ENCODE peak calls at places on chromosome 9, in four cellular contexts. Q is prostate gland; G is EH; C is stimulated activated CD4-positive, alpha-beta T cell treated with anti-CD3 and anti-CD28 coated beads, Interleukin-4, amount 100 ng/mL, for 4 hours. Y is an unnamed sample.
A peak's percentile ranks its signal among the peaks of the same experiment; 100 is the strongest.

GRCh38 chr9:72577212-72577753 is 55.9 kb downstream of the TMC1 start:
- DNase-seq in Q (peak; percentile 60), G (peak; percentile 93), C (no peak), Y (no peak)

GRCh38 chr9:128683340-128684064 is 5.5 kb upstream of the SET start:
- DNase-seq in Q (peak; percentile 54), G (peak; percentile 52), C (no peak), Y (peak; percentile 62)

GRCh38 chr9:134670042-134670525 is 28.5 kb downstream of the COL5A1 start:
- DNase-seq in Q (no peak), G (peak; percentile 99), C (no peak), Y (no peak)

GRCh38 chr9:136856541-136857141 is 4.5 kb downstream of the MAMDC4 start:
- DNase-seq in Q (no peak), G (no peak), C (no peak), Y (no peak)

GRCh38 chr9:2622361-2623045 is 916 bp downstream of the VLDLR start:
- DNase-seq in Q (no peak), G (peak; percentile 43), C (no peak), Y (no peak)

GRCh38 chr9:37121881-37122280 is 1.5 kb downstream of the ZCCHC7 start:
- DNase-seq in Q (no peak), G (peak; percentile 32), C (no peak), Y (no peak)

GRCh38 chr9:86337469-86338107 is 16.6 kb downstream of the TUT7 start:
- DNase-seq in Q (no peak), G (no peak), C (no peak), Y (no peak)

GRCh38 chr9:132546148-132547051 is 36.0 kb upstream of the BARHL1 start:
- DNase-seq in Q (no peak), G (peak; percentile 26), C (no peak), Y (no peak)

GRCh38 chr9:87562530-87562929 is 64.9 kb downstream of the DAPK1 start:
- DNase-seq in Q (no peak), G (no peak), C (no peak), Y (no peak)

GRCh38 chr9:111467778-111468367 is 16.3 kb downstream of the ECPAS start:
- DNase-seq in Q (no peak), G (no peak), C (no peak), Y (no peak)

GRCh38 chr9:125142560-125143376 is 560 bp downstream of the SCAI start:
- DNase-seq in Q (no peak), G (no peak), C (peak; percentile 2), Y (no peak)

GRCh38 chr9:123395276-123396006 is 39.4 kb downstream of the CRB2 start:
- DNase-seq in Q (no peak), G (no peak), C (no peak), Y (no peak)

GRCh38 chr9:69035438-69036316 is at the start of gene FXN:
- DNase-seq in Q (peak; percentile 73), G (peak; percentile 81), C (peak; percentile 77), Y (peak; percentile 59)

GRCh38 chr9:124761710-124762109 is 9.4 kb downstream of the NR6A1 start:
- DNase-seq in Q (no peak), G (no peak), C (no peak), Y (no peak)

GRCh38 chr9:104074876-104075275 is 19.2 kb upstream of the SMC2 start:
- DNase-seq in Q (no peak), G (peak; percentile 84), C (no peak), Y (no peak)

GRCh38 chr9:16121593-16121992 is 568.8 kb downstream of the CCDC171 start:
- DNase-seq in Q (no peak), G (peak; percentile 75), C (no peak), Y (no peak)

GRCh38 chr9:92378825-92379535 is 25.4 kb downstream of the OGN start:
- DNase-seq in Q (no peak), G (peak; percentile 67), C (no peak), Y (no peak)

GRCh38 chr9:129405089-129405830 is 215.6 kb downstream of the C9orf50 start:
- DNase-seq in Q (no peak), G (peak; percentile 78), C (no peak), Y (no peak)

GRCh38 chr9:131578778-131579504 is 33.6 kb downstream of the PRRT1B start:
- DNase-seq in Q (no peak), G (no peak), C (peak; percentile 42), Y (peak; percentile 79)

GRCh38 chr9:34771023-34771422 is 61.1 kb upstream of the CCL21 start:
- DNase-seq in Q (no peak), G (peak; percentile 3), C (no peak), Y (no peak)